ENCODE peak calls at places on chromosomes 3 and 15, in eight cellular contexts. M is endothelial cell of umbilical vein; U is right cardiac atrium; H is mammary epithelial cell; W is T-cell; A is COR-L47; J is NAMALWA; V is activated CD4-positive, alpha-beta T cell treated with anti-CD3 and anti-CD28 coated beads for 4 hours. C is an unnamed sample.

GRCh38 chr3:129121792-129122696 is at the start of gene RAB43:
- DNase-seq in M (peak; percentile 75), U (peak; percentile 97), H (peak; percentile 76), W (peak; percentile 83), A (peak; percentile 58), J (peak; percentile 89), V (peak; percentile 84), C (peak; percentile 70)

GRCh38 chr3:46713898-46714552 is 3.6 kb downstream of the PRSS50 start:
- DNase-seq in M (no peak), U (peak; percentile 50), H (no peak), W (no peak), A (no peak), J (no peak), V (no peak), C (no peak)

GRCh38 chr3:138042043-138042442 is 32.1 kb downstream of the CLDN18 start:
- DNase-seq in M (no peak), U (no peak), H (peak; percentile 67), W (no peak), A (no peak), J (no peak), V (no peak), C (no peak)

GRCh38 chr3:38556640-38557358 is 60.7 kb downstream of the EXOG start:
- DNase-seq in M (no peak), U (no peak), H (no peak), W (no peak), A (no peak), J (no peak), V (no peak), C (no peak)

GRCh38 chr3:18035641-18036466 is 293.4 kb upstream of the TBC1D5 start:
- DNase-seq in M (no peak), U (no peak), H (no peak), W (no peak), A (no peak), J (no peak), V (no peak), C (no peak)

GRCh38 chr3:112770026-112770626 is 76.5 kb downstream of the CD200R1L start:
- DNase-seq in M (peak; percentile 24), U (no peak), H (peak; percentile 85), W (no peak), A (no peak), J (peak; percentile 16), V (no peak), C (no peak)

GRCh38 chr3:51340989-51341636 is 44.0 kb upstream of the MANF start:
- DNase-seq in M (no peak), U (no peak), H (no peak), W (no peak), A (no peak), J (no peak), V (no peak), C (no peak)

GRCh38 chr3:119388577-119388976 is 74.8 kb downstream of the TMEM39A start:
- DNase-seq in M (no peak), U (no peak), H (no peak), W (no peak), A (no peak), J (no peak), V (no peak), C (no peak)

GRCh38 chr3:102129774-102130608 is 280.7 kb downstream of the NFKBIZ start:
- DNase-seq in M (peak; percentile 88), U (no peak), H (peak; percentile 93), W (no peak), A (no peak), J (no peak), V (no peak), C (peak; percentile 16)

GRCh38 chr3:131109156-131109555 is 82.5 kb downstream of the NEK11 start:
- DNase-seq in M (no peak), U (no peak), H (no peak), W (no peak), A (no peak), J (no peak), V (no peak), C (peak; percentile 79)

GRCh38 chr3:45064512-45065372 is 38.6 kb downstream of the CLEC3B start:
- DNase-seq in M (peak; percentile 81), U (no peak), H (peak; percentile 77), W (no peak), A (no peak), J (no peak), V (peak; percentile 70), C (peak; percentile 88)

GRCh38 chr3:142850395-142851023 is 38.4 kb downstream of the PCOLCE2 start:
- DNase-seq in M (peak; percentile 22), U (no peak), H (peak; percentile 93), W (no peak), A (no peak), J (no peak), V (no peak), C (peak; percentile 84)

GRCh38 chr3:29152379-29152778 is 128.5 kb upstream of the RBMS3 start:
- DNase-seq in M (no peak), U (no peak), H (no peak), W (no peak), A (no peak), J (no peak), V (no peak), C (no peak)

GRCh38 chr3:42085641-42086376 is 5.3 kb upstream of the TRAK1 start:
- DNase-seq in M (no peak), U (no peak), H (no peak), W (no peak), A (no peak), J (no peak), V (no peak), C (no peak)

GRCh38 chr3:108319428-108320053 is 23.2 kb downstream of the HHLA2 start:
- DNase-seq in M (no peak), U (no peak), H (peak; percentile 69), W (no peak), A (no peak), J (no peak), V (no peak), C (peak; percentile 49)

GRCh38 chr3:100637197-100637631 is 27.8 kb downstream of the ADGRG7 start:
- DNase-seq in M (no peak), U (no peak), H (peak; percentile 20), W (no peak), A (no peak), J (no peak), V (no peak), C (no peak)

GRCh38 chr15:71092056-71092600 is 23.1 kb upstream of the THSD4 start:
- DNase-seq in M (no peak), U (no peak), H (no peak), W (no peak), A (no peak), J (no peak), V (no peak), C (no peak)

GRCh38 chr15:71143373-71144310 is 28.4 kb downstream of the THSD4 start:
- DNase-seq in M (no peak), U (no peak), H (no peak), W (no peak), A (no peak), J (no peak), V (no peak), C (no peak)

GRCh38 chr3:40996827-40997710 is 202.2 kb upstream of the CTNNB1 start:
- DNase-seq in M (no peak), U (no peak), H (no peak), W (no peak), A (no peak), J (no peak), V (no peak), C (no peak)

GRCh38 chr15:96625251-96625650 is 294.8 kb downstream of the NR2F2 start:
- DNase-seq in M (no peak), U (no peak), H (no peak), W (no peak), A (no peak), J (no peak), V (no peak), C (no peak)

GRCh38 chr3:15959434-15959811 is 161.6 kb upstream of the ANKRD28 start:
- DNase-seq in M (no peak), U (no peak), H (no peak), W (no peak), A (no peak), J (no peak), V (no peak), C (no peak)

GRCh38 chr3:150391200-150391599 is 16.9 kb upstream of the TSC22D2 start:
- DNase-seq in M (peak; percentile 55), U (no peak), H (no peak), W (no peak), A (no peak), J (no peak), V (no peak), C (no peak)

GRCh38 chr15:69279636-69280035 is 19.1 kb upstream of the PAQR5 start:
- DNase-seq in M (no peak), U (no peak), H (no peak), W (no peak), A (no peak), J (no peak), V (no peak), C (no peak)

GRCh38 chr15:56978898-56979662 is 60.6 kb downstream of the TCF12 start:
- DNase-seq in M (peak; percentile 19), U (no peak), H (peak; percentile 41), W (no peak), A (no peak), J (no peak), V (no peak), C (no peak)

GRCh38 chr3:97885931-97886824 is 64.4 kb downstream of the CRYBG3 start:
- DNase-seq in M (peak; percentile 56), U (no peak), H (no peak), W (no peak), A (no peak), J (no peak), V (no peak), C (no peak)

C was measured in KBM-7.